ENCODE peak calls at places on chromosomes 13 and 19, in five cellular contexts. O is T follicular helper cell, S is tibial nerve, W is T-helper 2 cell, I is NCI-H2029 treated with DMSO at 0.1 percent for 48 hours. E is an unnamed sample.

GRCh38 chr13:71968025-71968424 is 101.0 kb upstream of the DACH1 start:
- DNase-seq in O (no peak), S (no peak), W (no peak), I (no peak), E (no peak)

GRCh38 chr13:75850915-75851314 is 214.8 kb downstream of the LMO7 start:
- DNase-seq in O (no peak), S (no peak), W (no peak), I (no peak), E (no peak)

GRCh38 chr13:112781881-112782361 is 92.1 kb downstream of the ATP11A start:
- DNase-seq in O (no peak), S (no peak), W (no peak), I (peak; percentile 61), E (no peak)

GRCh38 chr19:42254083-42254849 is 662 bp downstream of the ERF start:
- DNase-seq in O (peak; percentile 75), S (peak; percentile 58), W (peak; percentile 51), I (no peak), E (no peak)

GRCh38 chr13:25286308-25286968 is 850 bp downstream of the MTMR6 start:
- DNase-seq in O (peak; percentile 27), S (no peak), W (no peak), I (peak; percentile 14), E (no peak)

GRCh38 chr19:31308781-31309180 is 40.5 kb downstream of the TSHZ3 start:
- DNase-seq in O (no peak), S (no peak), W (no peak), I (no peak), E (no peak)

GRCh38 chr19:15869109-15869555 is 28.7 kb downstream of the CYP4F2 start:
- DNase-seq in O (peak; percentile 7), S (no peak), W (no peak), I (peak; percentile 91), E (no peak)

GRCh38 chr13:111122056-111122455 is 6.9 kb downstream of the ARHGEF7 start:
- DNase-seq in O (no peak), S (no peak), W (no peak), I (peak; percentile 70), E (no peak)

GRCh38 chr13:114102521-114103288 is 29.7 kb downstream of the RASA3 start:
- DNase-seq in O (no peak), S (peak; percentile 11), W (no peak), I (no peak), E (no peak)

GRCh38 chr13:83618966-83619365 is 263.3 kb downstream of the SLITRK1 start:
- DNase-seq in O (no peak), S (no peak), W (no peak), I (no peak), E (no peak)

GRCh38 chr13:79782541-79783216 is 301.7 kb downstream of the NDFIP2 start:
- DNase-seq in O (no peak), S (peak; percentile 23), W (no peak), I (no peak), E (no peak)